ENCODE peak calls at places on chromosome 6, in four cellular contexts. I, A, G and N are unnamed samples.

GRCh38 chr6:7513534-7513933 is 27.9 kb upstream of the DSP start:
- DNase-seq in A (no peak), I (no peak), G (no peak), N (no peak)

GRCh38 chr6:25041676-25042598 is 106.2 kb upstream of the RIPOR2 start:
- DNase-seq in G (no peak), I (no peak), A (no peak), N (no peak)

GRCh38 chr6:80181352-80182081 is 75.0 kb downstream of the BCKDHB start:
- DNase-seq in G (no peak), I (no peak), A (no peak), N (no peak)

GRCh38 chr6:108946695-108947094 is 98.5 kb downstream of the ARMC2 start:
- DNase-seq in A (no peak), I (no peak), G (no peak), N (no peak)

GRCh38 chr6:3455490-3456394 is 1.1 kb downstream of the SLC22A23 start:
- DNase-seq in A (peak), I (no peak), G (peak), N (no peak)

GRCh38 chr6:136090929-136091328 is 159.2 kb downstream of the MTFR2 start:
- DNase-seq in G (no peak), I (no peak), A (no peak), N (no peak)

GRCh38 chr6:105995403-105995699 is 90.8 kb upstream of the PRDM1 start:
- DNase-seq in I (no peak), G (no peak), A (no peak), N (no peak)

GRCh38 chr6:45398075-45398817 is 20.5 kb upstream of the SUPT3H start:
- DNase-seq in A (no peak), G (no peak), I (no peak), N (no peak)

GRCh38 chr6:26401987-26402658 is at the start of gene BTN3A1:
- DNase-seq in I (peak), G (peak), A (peak), N (no peak)

GRCh38 chr6:97901531-97901930 is 618.5 kb upstream of the MMS22L start:
- DNase-seq in A (no peak), G (no peak), I (no peak), N (no peak)

GRCh38 chr6:38269773-38270172 is 370.0 kb downstream of the BTBD9 start:
- DNase-seq in G (no peak), A (no peak), I (no peak), N (no peak)

GRCh38 chr6:167225903-167226508 is 65.1 kb upstream of the UNC93A start:
- DNase-seq in I (no peak), G (no peak), A (no peak), N (no peak)

GRCh38 chr6:36346486-36346885 is 9.8 kb upstream of the BNIP5 start:
- DNase-seq in A (no peak), G (no peak), I (no peak), N (no peak)

GRCh38 chr6:167826230-167827061 is at the start of gene AFDN:
- DNase-seq in I (peak), G (peak), A (peak), N (no peak)

GRCh38 chr6:36227379-36228344 is 31.1 kb downstream of the BRPF3 start:
- DNase-seq in I (no peak), A (no peak), G (no peak), N (peak)

GRCh38 chr6:166987930-166988329 is 11.3 kb upstream of the CEP43 start:
- DNase-seq in G (no peak), I (no peak), A (no peak), N (no peak)

GRCh38 chr6:50091641-50092040 is 41.9 kb upstream of the DEFB112 start:
- DNase-seq in A (no peak), I (no peak), G (no peak), N (no peak)

GRCh38 chr6:134584809-134585528 is 267.1 kb upstream of the SGK1 start:
- DNase-seq in A (no peak), I (no peak), G (no peak), N (no peak)

GRCh38 chr6:39593644-39594043 is 131.6 kb downstream of the KIF6 start:
- DNase-seq in G (no peak), A (no peak), I (no peak), N (no peak)

GRCh38 chr6:46735720-46736031 is 501 bp upstream of the PLA2G7 start:
- DNase-seq in G (no peak), A (peak), I (no peak), N (no peak)

GRCh38 chr6:92737983-92738382 is 681.4 kb downstream of the EPHA7 start:
- DNase-seq in A (no peak), G (no peak), I (no peak), N (no peak)

GRCh38 chr6:111487656-111488055 is 4.6 kb upstream of the REV3L start:
- DNase-seq in I (no peak), G (no peak), A (no peak), N (no peak)

GRCh38 chr6:7124631-7125030 is 16.9 kb downstream of the RREB1 start:
- DNase-seq in G (no peak), A (no peak), I (no peak), N (no peak)

GRCh38 chr6:106927531-106928398 is 46.8 kb downstream of the CD24 start:
- DNase-seq in G (peak), A (no peak), I (no peak), N (no peak)